ENCODE peak calls at places on chromosomes 16 and 17, in eight cellular contexts. One of them, this sample, is unnamed.

GRCh38 chr17:44693609-44694008 is 4.0 kb upstream of the CCDC43 start:
- DNase-seq in fibroblast of pulmonary artery: no peak
- DNase-seq in HT-29: no peak
- DNase-seq in NCI-H1436 treated with DMSO at 0.1 percent for 48 hours: no peak
- DNase-seq in occipital lobe: no peak
- DNase-seq in GM13976: no peak
- DNase-seq in AG08396: no peak
- DNase-seq in HFF-Myc: no peak
- DNase-seq in this sample: no peak

GRCh38 chr17:69500911-69501429 is 86.5 kb downstream of the MAP2K6 start:
- DNase-seq in fibroblast of pulmonary artery: no peak
- DNase-seq in HT-29: no peak
- DNase-seq in NCI-H1436 treated with DMSO at 0.1 percent for 48 hours: no peak
- DNase-seq in occipital lobe: no peak
- DNase-seq in GM13976: no peak
- DNase-seq in AG08396: no peak
- DNase-seq in HFF-Myc: no peak
- DNase-seq in this sample: no peak

GRCh38 chr17:58703137-58703846 is 10.9 kb downstream of the RAD51C start:
- DNase-seq in fibroblast of pulmonary artery: peak
- DNase-seq in HT-29: no peak
- DNase-seq in NCI-H1436 treated with DMSO at 0.1 percent for 48 hours: no peak
- DNase-seq in occipital lobe: no peak
- DNase-seq in GM13976: no peak
- DNase-seq in AG08396: peak
- DNase-seq in HFF-Myc: no peak
- DNase-seq in this sample: no peak

GRCh38 chr16:67475051-67475450 is 5.9 kb downstream of the ATP6V0D1 start:
- DNase-seq in fibroblast of pulmonary artery: no peak
- DNase-seq in HT-29: no peak
- DNase-seq in NCI-H1436 treated with DMSO at 0.1 percent for 48 hours: no peak
- DNase-seq in occipital lobe: no peak
- DNase-seq in GM13976: no peak
- DNase-seq in AG08396: no peak
- DNase-seq in HFF-Myc: no peak
- DNase-seq in this sample: no peak

GRCh38 chr17:79288950-79289349 is 214.3 kb downstream of the ENGASE start:
- DNase-seq in fibroblast of pulmonary artery: no peak
- DNase-seq in HT-29: no peak
- DNase-seq in NCI-H1436 treated with DMSO at 0.1 percent for 48 hours: no peak
- DNase-seq in occipital lobe: no peak
- DNase-seq in GM13976: no peak
- DNase-seq in AG08396: no peak
- DNase-seq in HFF-Myc: no peak
- DNase-seq in this sample: no peak

GRCh38 chr17:61253293-61253801 is 146.3 kb upstream of the TBX2 start:
- DNase-seq in fibroblast of pulmonary artery: no peak
- DNase-seq in HT-29: no peak
- DNase-seq in NCI-H1436 treated with DMSO at 0.1 percent for 48 hours: no peak
- DNase-seq in occipital lobe: no peak
- DNase-seq in GM13976: no peak
- DNase-seq in AG08396: no peak
- DNase-seq in HFF-Myc: no peak
- DNase-seq in this sample: no peak

GRCh38 chr17:36657763-36658490 is 56.5 kb downstream of the MRM1 start:
- DNase-seq in fibroblast of pulmonary artery: peak
- DNase-seq in HT-29: no peak
- DNase-seq in NCI-H1436 treated with DMSO at 0.1 percent for 48 hours: no peak
- DNase-seq in occipital lobe: no peak
- DNase-seq in GM13976: peak
- DNase-seq in AG08396: no peak
- DNase-seq in HFF-Myc: no peak
- DNase-seq in this sample: no peak

GRCh38 chr16:21302898-21303528 is 24.9 kb upstream of the CRYM start:
- DNase-seq in fibroblast of pulmonary artery: peak
- DNase-seq in HT-29: no peak
- DNase-seq in NCI-H1436 treated with DMSO at 0.1 percent for 48 hours: no peak
- DNase-seq in occipital lobe: no peak
- DNase-seq in GM13976: no peak
- DNase-seq in AG08396: peak
- DNase-seq in HFF-Myc: no peak
- DNase-seq in this sample: peak

GRCh38 chr16:86899757-86900156 is 321.4 kb downstream of the FOXL1 start:
- DNase-seq in fibroblast of pulmonary artery: peak
- DNase-seq in HT-29: no peak
- DNase-seq in NCI-H1436 treated with DMSO at 0.1 percent for 48 hours: no peak
- DNase-seq in occipital lobe: no peak
- DNase-seq in GM13976: no peak
- DNase-seq in AG08396: no peak
- DNase-seq in HFF-Myc: no peak
- DNase-seq in this sample: peak

GRCh38 chr16:26058326-26058725 is 366.6 kb downstream of the HS3ST4 start:
- DNase-seq in fibroblast of pulmonary artery: no peak
- DNase-seq in HT-29: no peak
- DNase-seq in NCI-H1436 treated with DMSO at 0.1 percent for 48 hours: no peak
- DNase-seq in occipital lobe: no peak
- DNase-seq in GM13976: no peak
- DNase-seq in AG08396: no peak
- DNase-seq in HFF-Myc: no peak
- DNase-seq in this sample: no peak

GRCh38 chr17:39664581-39665561 is at the start of gene TCAP:
- DNase-seq in fibroblast of pulmonary artery: no peak
- DNase-seq in HT-29: no peak
- DNase-seq in NCI-H1436 treated with DMSO at 0.1 percent for 48 hours: no peak
- DNase-seq in occipital lobe: no peak
- DNase-seq in GM13976: no peak
- DNase-seq in AG08396: no peak
- DNase-seq in HFF-Myc: no peak
- DNase-seq in this sample: no peak

GRCh38 chr17:17153071-17153470 is 53.1 kb downstream of the PLD6 start:
- DNase-seq in fibroblast of pulmonary artery: no peak
- DNase-seq in HT-29: no peak
- DNase-seq in NCI-H1436 treated with DMSO at 0.1 percent for 48 hours: no peak
- DNase-seq in occipital lobe: no peak
- DNase-seq in GM13976: no peak
- DNase-seq in AG08396: no peak
- DNase-seq in HFF-Myc: no peak
- DNase-seq in this sample: no peak

GRCh38 chr16:79599837-79600635 is 501 bp downstream of the MAF start:
- DNase-seq in fibroblast of pulmonary artery: peak
- DNase-seq in HT-29: no peak
- DNase-seq in NCI-H1436 treated with DMSO at 0.1 percent for 48 hours: no peak
- DNase-seq in occipital lobe: peak
- DNase-seq in GM13976: peak
- DNase-seq in AG08396: peak
- DNase-seq in HFF-Myc: no peak
- DNase-seq in this sample: peak

GRCh38 chr17:74190154-74190553 is 13.3 kb upstream of the RPL38 start:
- DNase-seq in fibroblast of pulmonary artery: peak
- DNase-seq in HT-29: peak
- DNase-seq in NCI-H1436 treated with DMSO at 0.1 percent for 48 hours: peak
- DNase-seq in occipital lobe: no peak
- DNase-seq in GM13976: peak
- DNase-seq in AG08396: peak
- DNase-seq in HFF-Myc: no peak
- DNase-seq in this sample: peak

GRCh38 chr17:12866244-12866643 is 76.9 kb downstream of the ARHGAP44 start:
- DNase-seq in fibroblast of pulmonary artery: no peak
- DNase-seq in HT-29: no peak
- DNase-seq in NCI-H1436 treated with DMSO at 0.1 percent for 48 hours: no peak
- DNase-seq in occipital lobe: no peak
- DNase-seq in GM13976: no peak
- DNase-seq in AG08396: no peak
- DNase-seq in HFF-Myc: no peak
- DNase-seq in this sample: no peak

GRCh38 chr17:59366040-59366757 is 34.7 kb downstream of the YPEL2 start:
- DNase-seq in fibroblast of pulmonary artery: no peak
- DNase-seq in HT-29: no peak
- DNase-seq in NCI-H1436 treated with DMSO at 0.1 percent for 48 hours: no peak
- DNase-seq in occipital lobe: no peak
- DNase-seq in GM13976: no peak
- DNase-seq in AG08396: no peak
- DNase-seq in HFF-Myc: no peak
- DNase-seq in this sample: no peak

GRCh38 chr16:11256657-11257130 is 690 bp upstream of the SOCS1 start:
- DNase-seq in fibroblast of pulmonary artery: peak
- DNase-seq in HT-29: peak
- DNase-seq in NCI-H1436 treated with DMSO at 0.1 percent for 48 hours: no peak
- DNase-seq in occipital lobe: no peak
- DNase-seq in GM13976: no peak
- DNase-seq in AG08396: peak
- DNase-seq in HFF-Myc: no peak
- DNase-seq in this sample: peak

GRCh38 chr16:57795431-57795878 is 6.8 kb downstream of the KIFC3 start:
- DNase-seq in fibroblast of pulmonary artery: peak
- DNase-seq in HT-29: peak
- DNase-seq in NCI-H1436 treated with DMSO at 0.1 percent for 48 hours: peak
- DNase-seq in occipital lobe: no peak
- DNase-seq in GM13976: peak
- DNase-seq in AG08396: peak
- DNase-seq in HFF-Myc: no peak
- DNase-seq in this sample: peak

GRCh38 chr16:19213885-19214284 is 45.8 kb downstream of the SYT17 start:
- DNase-seq in fibroblast of pulmonary artery: no peak
- DNase-seq in HT-29: peak
- DNase-seq in NCI-H1436 treated with DMSO at 0.1 percent for 48 hours: no peak
- DNase-seq in occipital lobe: no peak
- DNase-seq in GM13976: no peak
- DNase-seq in AG08396: no peak
- DNase-seq in HFF-Myc: no peak
- DNase-seq in this sample: no peak

GRCh38 chr17:47180337-47180736 is 8.8 kb downstream of the CDC27 start:
- DNase-seq in fibroblast of pulmonary artery: peak
- DNase-seq in HT-29: no peak
- DNase-seq in NCI-H1436 treated with DMSO at 0.1 percent for 48 hours: no peak
- DNase-seq in occipital lobe: no peak
- DNase-seq in GM13976: no peak
- DNase-seq in AG08396: no peak
- DNase-seq in HFF-Myc: no peak
- DNase-seq in this sample: peak

GRCh38 chr16:80718480-80719220 is 85.7 kb downstream of the CDYL2 start:
- DNase-seq in fibroblast of pulmonary artery: peak
- DNase-seq in HT-29: peak
- DNase-seq in NCI-H1436 treated with DMSO at 0.1 percent for 48 hours: no peak
- DNase-seq in occipital lobe: no peak
- DNase-seq in GM13976: no peak
- DNase-seq in AG08396: no peak
- DNase-seq in HFF-Myc: no peak
- DNase-seq in this sample: peak

GRCh38 chr16:89827383-89828198 is 684 bp upstream of the SPIRE2 start:
- DNase-seq in fibroblast of pulmonary artery: peak
- DNase-seq in HT-29: peak
- DNase-seq in NCI-H1436 treated with DMSO at 0.1 percent for 48 hours: no peak
- DNase-seq in occipital lobe: peak
- DNase-seq in GM13976: no peak
- DNase-seq in AG08396: peak
- DNase-seq in HFF-Myc: peak
- DNase-seq in this sample: peak

GRCh38 chr16:67311607-67312449 is 14.7 kb downstream of the KCTD19 start:
- DNase-seq in fibroblast of pulmonary artery: peak
- DNase-seq in HT-29: no peak
- DNase-seq in NCI-H1436 treated with DMSO at 0.1 percent for 48 hours: no peak
- DNase-seq in occipital lobe: peak
- DNase-seq in GM13976: peak
- DNase-seq in AG08396: peak
- DNase-seq in HFF-Myc: peak
- DNase-seq in this sample: peak

GRCh38 chr17:49001671-49002070 is 4.5 kb downstream of the IGF2BP1 start:
- DNase-seq in fibroblast of pulmonary artery: no peak
- DNase-seq in HT-29: no peak
- DNase-seq in NCI-H1436 treated with DMSO at 0.1 percent for 48 hours: no peak
- DNase-seq in occipital lobe: no peak
- DNase-seq in GM13976: no peak
- DNase-seq in AG08396: no peak
- DNase-seq in HFF-Myc: no peak
- DNase-seq in this sample: no peak

GRCh38 chr17:44940321-44940720 is 7.3 kb downstream of the KIF18B start:
- DNase-seq in fibroblast of pulmonary artery: peak
- DNase-seq in HT-29: no peak
- DNase-seq in NCI-H1436 treated with DMSO at 0.1 percent for 48 hours: no peak
- DNase-seq in occipital lobe: no peak
- DNase-seq in GM13976: no peak
- DNase-seq in AG08396: no peak
- DNase-seq in HFF-Myc: no peak
- DNase-seq in this sample: peak

GRCh38 chr17:16516594-16517018 is 24.6 kb upstream of the LRRC75A start:
- DNase-seq in fibroblast of pulmonary artery: peak
- DNase-seq in HT-29: peak
- DNase-seq in NCI-H1436 treated with DMSO at 0.1 percent for 48 hours: no peak
- DNase-seq in occipital lobe: peak
- DNase-seq in GM13976: no peak
- DNase-seq in AG08396: peak
- DNase-seq in HFF-Myc: peak
- DNase-seq in this sample: no peak

GRCh38 chr16:55171241-55171640 is 152.8 kb upstream of the IRX6 start:
- DNase-seq in fibroblast of pulmonary artery: no peak
- DNase-seq in HT-29: no peak
- DNase-seq in NCI-H1436 treated with DMSO at 0.1 percent for 48 hours: no peak
- DNase-seq in occipital lobe: no peak
- DNase-seq in GM13976: no peak
- DNase-seq in AG08396: no peak
- DNase-seq in HFF-Myc: no peak
- DNase-seq in this sample: no peak

GRCh38 chr16:15511759-15512487 is 77.5 kb downstream of the BMERB1 start:
- DNase-seq in fibroblast of pulmonary artery: peak
- DNase-seq in HT-29: no peak
- DNase-seq in NCI-H1436 treated with DMSO at 0.1 percent for 48 hours: no peak
- DNase-seq in occipital lobe: no peak
- DNase-seq in GM13976: no peak
- DNase-seq in AG08396: no peak
- DNase-seq in HFF-Myc: no peak
- DNase-seq in this sample: no peak